ENCODE peak calls at places on chromosomes 3 and 15, in nine cellular contexts. T, H, B, Y, V, C, P, D and L are unnamed samples.

GRCh38 chr3:25021816-25022215 is 406.2 kb upstream of the RARB start:
- DNase-seq in T (no peak), H (no peak), B (peak), Y (no peak), V (no peak), C (no peak), P (no peak), D (peak), L (no peak)

GRCh38 chr15:26889298-26889898 is 22.5 kb downstream of the GABRA5 start:
- DNase-seq in T (peak), H (no peak), B (peak), Y (peak), V (peak), C (peak), P (peak), D (no peak), L (peak)

GRCh38 chr3:117201906-117202305 is 492.3 kb downstream of the TUSC7 start:
- DNase-seq in T (no peak), H (no peak), B (no peak), Y (no peak), V (no peak), C (no peak), P (no peak), D (no peak), L (no peak)

GRCh38 chr15:72184165-72184811 is 13.3 kb downstream of the GRAMD2A start:
- DNase-seq in T (no peak), H (no peak), B (no peak), Y (peak), V (peak), C (no peak), P (no peak), D (no peak), L (no peak)

GRCh38 chr15:68553594-68553993 is 25.2 kb upstream of the CORO2B start:
- DNase-seq in T (no peak), H (no peak), B (no peak), Y (no peak), V (no peak), C (no peak), P (no peak), D (no peak), L (no peak)

GRCh38 chr3:119340014-119340413 is 45.8 kb downstream of the ARHGAP31 start:
- DNase-seq in T (no peak), H (no peak), B (no peak), Y (no peak), V (no peak), C (no peak), P (no peak), D (no peak), L (no peak)

GRCh38 chr3:172673210-172673679 is 37.6 kb downstream of the NCEH1 start:
- DNase-seq in T (peak), H (no peak), B (peak), Y (no peak), V (peak), C (peak), P (peak), D (peak), L (peak)

GRCh38 chr3:15409239-15409638 is 18.1 kb downstream of the METTL6 start:
- DNase-seq in T (no peak), H (no peak), B (peak), Y (no peak), V (no peak), C (no peak), P (no peak), D (no peak), L (no peak)

GRCh38 chr3:55331524-55331923 is 155.6 kb downstream of the WNT5A start:
- DNase-seq in T (no peak), H (no peak), B (no peak), Y (no peak), V (no peak), C (no peak), P (no peak), D (no peak), L (no peak)

GRCh38 chr3:124283644-124284008 is 291.7 kb upstream of the ROPN1 start:
- DNase-seq in T (no peak), H (no peak), B (no peak), Y (no peak), V (no peak), C (no peak), P (no peak), D (no peak), L (no peak)

GRCh38 chr15:34318277-34319079 is 19.1 kb downstream of the SLC12A6 start:
- DNase-seq in T (peak), H (no peak), B (peak), Y (peak), V (peak), C (no peak), P (no peak), D (peak), L (no peak)

GRCh38 chr3:187958432-187959003 is 195.4 kb upstream of the LPP start:
- DNase-seq in T (no peak), H (no peak), B (no peak), Y (no peak), V (peak), C (peak), P (no peak), D (no peak), L (no peak)

GRCh38 chr3:13045904-13046568 is 27.2 kb downstream of the IQSEC1 start:
- DNase-seq in T (no peak), H (no peak), B (no peak), Y (no peak), V (no peak), C (no peak), P (no peak), D (no peak), L (no peak)

GRCh38 chr3:188568750-188569149 is 414.8 kb downstream of the LPP start:
- DNase-seq in T (no peak), H (no peak), B (no peak), Y (no peak), V (no peak), C (no peak), P (no peak), D (no peak), L (no peak)